ENCODE peak calls at places on chromosome 4, in eight cellular contexts. P, L, Y, V, Q, R, U and H are unnamed samples.

GRCh38 chr4:116197317-116197809 is 888.0 kb downstream of the TRAM1L1 start:
- DNase-seq in P (no peak), L (no peak), Y (no peak), V (no peak), Q (no peak), R (no peak), U (no peak), H (no peak)

GRCh38 chr4:143616771-143617170 is 83.7 kb downstream of the FREM3 start:
- DNase-seq in P (no peak), L (peak; percentile 94), Y (no peak), V (no peak), Q (peak; percentile 59), R (no peak), U (peak; percentile 48), H (peak; percentile 96)

GRCh38 chr4:10664408-10664807 is 20.2 kb downstream of the CLNK start:
- DNase-seq in P (no peak), L (peak; percentile 96), Y (peak; percentile 90), V (no peak), Q (peak; percentile 86), R (peak; percentile 87), U (no peak), H (peak; percentile 46)

GRCh38 chr4:90889171-90889570 is 762.0 kb downstream of the CCSER1 start:
- DNase-seq in P (no peak), L (no peak), Y (no peak), V (no peak), Q (no peak), R (no peak), U (no peak), H (no peak)

GRCh38 chr4:112910109-112910736 is 139.2 kb upstream of the ANK2 start:
- DNase-seq in P (no peak), L (peak; percentile 60), Y (peak; percentile 53), V (peak; percentile 11), Q (peak; percentile 70), R (peak; percentile 13), U (no peak), H (peak; percentile 9)

GRCh38 chr4:13537832-13538177 is 6.5 kb downstream of the NKX3-2 start:
- DNase-seq in P (peak; percentile 58), L (no peak), Y (no peak), V (no peak), Q (no peak), R (no peak), U (no peak), H (no peak)

GRCh38 chr4:10581022-10581421 is 103.5 kb downstream of the CLNK start:
- DNase-seq in P (no peak), L (no peak), Y (no peak), V (no peak), Q (no peak), R (no peak), U (no peak), H (no peak)

GRCh38 chr4:56655209-56655626 is 25.9 kb downstream of the HOPX start:
- DNase-seq in P (peak; percentile 76), L (peak; percentile 18), Y (peak; percentile 59), V (peak; percentile 57), Q (peak; percentile 33), R (peak; percentile 12), U (no peak), H (peak; percentile 14)

GRCh38 chr4:168183717-168184571 is 91.6 kb downstream of the ANXA10 start:
- DNase-seq in P (peak; percentile 49), L (peak; percentile 28), Y (peak; percentile 43), V (peak; percentile 18), Q (peak; percentile 61), R (peak; percentile 59), U (peak; percentile 12), H (peak; percentile 55)

GRCh38 chr4:40316782-40317635 is 18.1 kb upstream of the CHRNA9 start:
- DNase-seq in P (peak; percentile 93), L (peak; percentile 93), Y (peak; percentile 97), V (peak; percentile 76), Q (peak; percentile 96), R (peak; percentile 91), U (peak; percentile 78), H (peak; percentile 82)

GRCh38 chr4:73701116-73701515 is 39.3 kb upstream of the CXCL8 start:
- DNase-seq in P (no peak), L (no peak), Y (peak; percentile 69), V (no peak), Q (peak; percentile 45), R (peak; percentile 32), U (no peak), H (peak; percentile 63)

GRCh38 chr4:154989511-154989910 is 208.4 kb downstream of the RBM46 start:
- DNase-seq in P (peak; percentile 21), L (no peak), Y (no peak), V (no peak), Q (peak; percentile 7), R (no peak), U (no peak), H (no peak)

GRCh38 chr4:135277116-135277979 is 1075.8 kb upstream of the PABPC4L start:
- DNase-seq in P (no peak), L (peak; percentile 92), Y (peak; percentile 19), V (no peak), Q (no peak), R (peak; percentile 77), U (no peak), H (peak; percentile 21)

GRCh38 chr4:137253949-137254348 is 278.3 kb downstream of the PCDH18 start:
- DNase-seq in P (no peak), L (peak; percentile 81), Y (peak; percentile 74), V (no peak), Q (peak; percentile 61), R (peak; percentile 85), U (no peak), H (no peak)

GRCh38 chr4:153645183-153645582 is 38.9 kb upstream of the TLR2 start:
- DNase-seq in P (peak; percentile 44), L (no peak), Y (no peak), V (no peak), Q (no peak), R (no peak), U (no peak), H (no peak)

GRCh38 chr4:16464651-16465050 is 238.4 kb upstream of the TAPT1 start:
- DNase-seq in P (no peak), L (peak; percentile 26), Y (no peak), V (no peak), Q (peak; percentile 22), R (no peak), U (no peak), H (no peak)

GRCh38 chr4:72330381-72330780 is 238.6 kb downstream of the ADAMTS3 start:
- DNase-seq in P (no peak), L (no peak), Y (no peak), V (no peak), Q (no peak), R (no peak), U (no peak), H (no peak)

GRCh38 chr4:10461091-10461849 is 4.0 kb upstream of the ZNF518B start:
- DNase-seq in P (peak; percentile 77), L (peak; percentile 18), Y (peak; percentile 62), V (peak; percentile 91), Q (peak; percentile 70), R (peak; percentile 57), U (peak; percentile 31), H (no peak)

GRCh38 chr4:152935138-152935537 is 985 bp upstream of the FHDC1 start:
- DNase-seq in P (peak; percentile 86), L (no peak), Y (peak; percentile 6), V (peak; percentile 76), Q (no peak), R (no peak), U (no peak), H (peak; percentile 32)

DNA sequence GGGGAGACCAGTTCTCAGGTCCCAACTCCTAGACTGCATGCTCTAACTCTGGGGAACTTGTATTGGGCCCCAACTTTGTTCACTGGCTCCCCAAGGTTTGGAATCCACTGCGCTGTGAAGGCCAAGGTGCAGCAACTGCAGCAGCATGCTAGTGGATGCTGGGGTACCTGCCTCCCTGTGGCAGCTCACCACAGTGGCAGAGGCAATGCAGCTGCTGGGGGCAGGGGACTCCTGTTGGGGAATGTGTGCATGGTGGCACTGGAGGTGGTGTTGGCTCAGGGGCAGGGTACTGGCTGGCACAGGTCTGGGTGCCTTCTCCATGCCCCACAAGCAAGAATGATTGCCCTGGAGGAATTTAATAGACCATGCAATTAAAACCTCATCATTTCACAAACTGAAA is 493.4 kb upstream of the GALNT7 start:
- DNase-seq in P (no peak), L (no peak), Y (no peak), V (no peak), Q (no peak), R (no peak), U (no peak), H (no peak)
- H2AFZ ChIP-seq in P (no peak overlapping the region), L (no peak overlapping the region), Y (no peak overlapping the region), V (no peak overlapping the region), Q (no peak overlapping the region), R (no peak overlapping the region), U (no peak overlapping the region), H (no peak overlapping the region)

GRCh38 chr4:146347822-146348221 is 133.5 kb downstream of the REELD1 start:
- DNase-seq in P (no peak), L (no peak), Y (no peak), V (no peak), Q (no peak), R (no peak), U (no peak), H (no peak)
- H2AFZ ChIP-seq in P (no peak overlapping the region), L (no peak overlapping the region), Y (no peak overlapping the region), V (no peak overlapping the region), Q (no peak overlapping the region), R (no peak overlapping the region), U (no peak overlapping the region), H (no peak overlapping the region)

DNA sequence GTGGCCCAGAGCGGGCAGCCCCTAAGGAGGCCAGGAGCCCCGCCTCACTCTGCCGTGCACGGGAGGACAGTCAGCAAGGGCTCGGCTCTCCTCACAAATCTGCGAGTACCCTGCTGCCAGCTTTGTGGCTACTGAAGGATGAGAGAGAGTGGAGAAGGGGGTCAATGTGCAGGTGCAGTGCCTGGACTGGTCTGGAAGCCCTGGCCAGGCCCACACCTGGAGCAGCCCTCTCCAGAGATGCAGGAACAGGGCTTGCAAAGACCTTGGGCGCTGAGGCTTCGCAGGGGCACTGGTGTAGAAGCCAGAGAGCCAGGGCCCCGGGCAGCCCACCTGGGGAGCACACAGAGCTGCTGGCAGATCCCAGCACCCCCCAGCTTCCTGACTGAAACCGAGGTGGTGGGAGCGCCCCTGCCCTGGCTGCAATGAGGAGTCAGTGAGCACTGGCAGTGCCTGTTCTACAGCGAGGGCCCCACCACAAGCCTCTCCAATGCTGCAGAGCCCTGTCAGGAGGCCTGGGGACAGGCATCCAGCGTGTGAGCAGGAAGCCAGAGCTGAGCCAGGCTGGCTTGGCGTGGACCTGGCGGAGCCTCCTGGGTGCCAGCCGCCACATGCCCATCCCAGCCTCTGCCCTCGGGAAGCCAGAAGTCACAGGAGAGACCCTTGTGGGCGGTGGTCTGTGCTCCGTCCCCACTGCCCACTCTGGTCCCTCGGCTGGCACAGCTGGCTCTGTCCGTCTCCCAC is 3.9 kb downstream of the SPON2 start:
- DNase-seq in P (no peak), L (no peak), Y (no peak), V (no peak), Q (no peak), R (no peak), U (no peak), H (no peak)
- H2AFZ ChIP-seq in P (no peak overlapping the region), L (no peak overlapping the region), Y (no peak overlapping the region), V (no peak overlapping the region), Q (no peak overlapping the region), R (no peak overlapping the region), U (no peak overlapping the region), H (no peak overlapping the region)

GRCh38 chr4:106851686-106852085 is 184.4 kb downstream of the DKK2 start:
- DNase-seq in P (no peak), L (no peak), Y (no peak), V (no peak), Q (no peak), R (no peak), U (no peak), H (no peak)

GRCh38 chr4:106852416-106852815 is 183.7 kb downstream of the DKK2 start:
- DNase-seq in P (no peak), L (no peak), Y (no peak), V (no peak), Q (no peak), R (no peak), U (no peak), H (no peak)

GRCh38 chr4:106854970-106855369 is 181.1 kb downstream of the DKK2 start:
- DNase-seq in P (no peak), L (no peak), Y (no peak), V (no peak), Q (peak; percentile 16), R (no peak), U (no peak), H (no peak)
- H2AFZ ChIP-seq in P (no peak overlapping the region), L (no peak overlapping the region), Y (no peak overlapping the region), V (no peak overlapping the region), Q (peak overlapping the region; percentile 64), R (no peak overlapping the region), U (no peak overlapping the region), H (no peak overlapping the region)